ENCODE peak calls at places on chromosomes 11 and 22, in ten cellular contexts. K is colonic mucosa; H is effector memory CD4-positive, alpha-beta T cell; Y is right cardiac atrium; Q is mesendoderm; T is astrocyte; J is GM23248; L is choroid plexus epithelial cell; C is astrocyte of the spinal cord; W is fibroblast of the aortic adventitia. G is an unnamed sample.

GRCh38 chr11:7603031-7603781 is 70.1 kb downstream of the CYB5R2 start:
- DNase-seq in W (peak), Y (no peak), J (peak), K (no peak), H (no peak), L (no peak), C (peak), T (no peak), Q (no peak), G (no peak)

GRCh38 chr11:134837887-134838232 is 425.8 kb upstream of the B3GAT1 start:
- DNase-seq in K (no peak), J (no peak), L (no peak), Y (no peak), C (no peak), Q (no peak), H (no peak), T (no peak), W (no peak), G (no peak)

GRCh38 chr11:17827006-17827405 is 92.4 kb downstream of the KCNC1 start:
- DNase-seq in K (no peak), Y (no peak), J (no peak), C (no peak), T (no peak), H (no peak), Q (peak), L (no peak), W (no peak), G (no peak)

GRCh38 chr22:46758867-46759290 is 3.6 kb upstream of the TBC1D22A start:
- DNase-seq in L (peak), H (no peak), T (peak), K (peak), J (peak), Q (peak), W (peak), C (peak), Y (no peak), G (peak)

GRCh38 chr11:76469141-76469540 is 24.3 kb downstream of the EMSY start:
- DNase-seq in K (no peak), L (no peak), J (no peak), Q (peak), W (no peak), H (no peak), Y (no peak), C (no peak), T (no peak), G (no peak)

GRCh38 chr11:30513087-30513486 is 73.1 kb downstream of the MPPED2 start:
- DNase-seq in Y (no peak), L (no peak), C (no peak), T (no peak), K (no peak), J (no peak), W (no peak), Q (no peak), H (no peak), G (no peak)

GRCh38 chr22:21881841-21882753 is 14.7 kb upstream of the MAPK1 start:
- DNase-seq in T (no peak), Y (no peak), J (no peak), H (no peak), L (no peak), C (no peak), K (no peak), W (no peak), Q (no peak), G (no peak)

GRCh38 chr22:22009661-22010060 is 27.1 kb upstream of the TOP3B start:
- DNase-seq in J (peak), Q (no peak), L (no peak), T (no peak), H (no peak), Y (no peak), K (no peak), C (no peak), W (peak), G (no peak)

GRCh38 chr11:57180964-57181363 is 789 bp upstream of the LRRC55 start:
- DNase-seq in Y (no peak), W (no peak), J (no peak), Q (no peak), T (no peak), H (no peak), C (no peak), K (no peak), L (no peak), G (no peak)

GRCh38 chr22:45632791-45633515 is 38.7 kb upstream of the ATXN10 start:
- DNase-seq in J (no peak), L (peak), C (no peak), W (peak), Y (no peak), Q (no peak), H (no peak), T (peak), K (no peak), G (no peak)

GRCh38 chr11:18061351-18061750 is 15.3 kb upstream of the TPH1 start:
- DNase-seq in L (no peak), Q (no peak), C (no peak), H (no peak), K (no peak), Y (no peak), T (no peak), W (no peak), J (no peak), G (no peak)

GRCh38 chr11:17267576-17267975 is 9.0 kb upstream of the NUCB2 start:
- DNase-seq in T (peak), H (no peak), L (peak), K (no peak), C (peak), W (no peak), Q (peak), J (peak), Y (no peak), G (no peak)

GRCh38 chr11:38173671-38174070 is 1575.6 kb upstream of the RAG2 start:
- DNase-seq in C (no peak), L (no peak), K (no peak), W (no peak), T (no peak), Y (no peak), J (no peak), H (no peak), Q (no peak), G (no peak)

GRCh38 chr11:795638-796564 is 2.2 kb downstream of the SLC25A22 start:
- DNase-seq in J (peak), Q (no peak), K (peak), T (peak), L (peak), Y (peak), W (peak), C (peak), H (peak), G (peak)

DNA sequence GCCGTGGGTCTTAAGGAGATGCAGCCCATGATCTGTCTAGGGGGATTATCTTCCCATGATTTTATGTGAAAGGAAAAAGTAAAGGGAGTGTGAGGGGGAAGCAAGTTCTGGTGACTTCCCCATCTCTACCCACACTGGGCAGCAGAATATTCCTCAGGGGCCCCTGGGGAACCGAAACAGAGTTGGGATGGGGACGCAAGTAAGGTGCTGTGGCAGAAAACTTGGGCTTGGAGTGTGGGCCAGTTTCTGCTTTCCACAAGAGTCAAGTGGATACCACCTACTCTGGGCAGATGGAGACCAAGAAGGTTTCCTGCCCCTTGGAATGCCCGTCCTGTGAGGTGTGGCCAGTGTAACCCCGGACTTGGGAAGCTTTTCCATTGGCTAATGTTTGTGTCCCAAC is 64.4 kb downstream of the SGSM3 start:
- DNase-seq in W (no peak), H (no peak), L (no peak), C (no peak), Y (no peak), T (no peak), Q (no peak), J (no peak), K (no peak), G (peak)
- H3K4me3 ChIP-seq in W (no peak), H (no peak), L (no peak), C (no peak), Y (no peak), T (no peak), Q (no peak), J (no peak), K (no peak), G (no peak)

GRCh38 chr22:32407936-32408335 is 4.1 kb downstream of the RTCB start:
- DNase-seq in C (no peak), L (no peak), H (no peak), T (no peak), W (no peak), J (no peak), Q (no peak), K (no peak), Y (no peak), G (peak)
- H3K4me3 ChIP-seq in C (no peak), L (no peak), H (no peak), T (no peak), W (no peak), J (no peak), Q (no peak), K (no peak), Y (no peak), G (no peak)

GRCh38 chr11:34379539-34379938 is 21.7 kb upstream of the ABTB2 start:
- DNase-seq in W (no peak), J (no peak), Y (no peak), C (no peak), T (no peak), Q (no peak), L (no peak), H (no peak), K (no peak), G (no peak)
- H3K4me3 ChIP-seq in W (no peak), J (no peak), Y (no peak), C (no peak), T (no peak), Q (no peak), L (no peak), H (no peak), K (no peak), G (no peak)

DNA sequence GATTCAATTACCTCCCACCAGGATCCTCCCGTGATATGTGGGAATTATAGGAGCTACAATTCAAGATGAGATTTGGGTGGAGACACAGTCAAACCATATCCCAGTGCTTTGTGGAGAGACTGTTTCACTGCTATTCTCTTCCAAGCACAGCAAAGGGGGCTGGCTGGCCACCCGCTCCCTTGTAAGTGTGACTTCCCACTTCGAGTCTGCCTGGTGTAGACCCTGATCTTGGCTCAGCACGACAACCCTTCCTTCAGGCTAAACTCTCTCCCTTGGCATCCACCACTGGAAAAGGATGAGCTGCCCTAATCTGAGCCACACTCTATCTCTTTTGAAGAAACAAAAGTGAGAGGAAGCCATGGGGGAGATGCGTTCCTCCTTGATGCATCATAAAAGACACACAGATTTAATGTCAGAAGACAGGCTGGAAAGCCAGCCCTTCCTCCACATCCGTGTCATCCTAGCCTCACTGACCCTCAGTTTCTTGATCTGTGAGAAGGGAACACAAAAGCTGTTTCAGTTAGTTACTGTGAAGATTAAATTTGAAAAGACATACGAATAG is 64.7 kb upstream of the CDON start:
- DNase-seq in L (no peak), K (no peak), C (no peak), Y (no peak), J (peak), Q (no peak), H (no peak), T (no peak), W (no peak), G (no peak)
- H3K4me3 ChIP-seq in L (no peak), K (no peak), C (no peak), Y (no peak), J (no peak), Q (no peak), H (no peak), T (no peak), W (no peak), G (no peak)

DNA sequence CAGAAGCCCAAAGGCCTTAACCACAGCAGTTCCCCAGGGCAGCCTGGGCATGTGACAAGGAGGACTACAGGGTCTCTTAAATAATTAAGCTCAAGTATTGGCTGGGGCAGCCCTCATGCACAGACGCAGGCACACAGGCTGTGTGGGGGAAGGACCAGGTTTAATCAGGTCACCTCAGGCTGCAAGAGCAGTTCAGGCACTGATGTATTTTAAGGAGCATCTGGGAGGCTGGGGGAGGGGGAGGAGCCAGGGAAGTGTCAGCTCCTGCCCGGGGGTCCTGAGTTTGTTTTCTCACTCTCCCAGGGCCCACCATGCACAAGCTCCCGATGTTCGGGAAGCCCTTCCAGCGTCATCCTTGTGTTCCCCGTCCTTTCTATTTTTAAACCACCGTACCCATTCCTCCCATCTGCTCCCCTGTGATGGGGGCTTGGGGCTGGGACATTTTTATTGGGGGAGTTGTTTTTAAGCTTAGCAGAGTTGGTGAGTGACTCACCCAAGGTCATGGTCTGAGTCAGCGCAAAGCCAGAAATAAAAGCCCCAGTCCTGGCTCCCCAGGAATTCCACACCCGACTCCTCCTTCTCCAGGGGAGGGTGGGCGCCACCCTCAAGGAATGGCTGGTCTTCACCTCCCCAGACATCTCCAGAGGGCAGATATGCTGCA is 2.4 kb downstream of the CSDC2 start:
- DNase-seq in T (peak), Q (peak), L (peak), H (no peak), J (peak), K (no peak), Y (no peak), C (peak), W (peak), G (peak)
- H3K4me3 ChIP-seq in T (peak), Q (no peak), L (peak), H (no peak), J (no peak), K (no peak), Y (peak), C (no peak), W (peak), G (no peak)

GRCh38 chr11:59102259-59102765 is 4.7 kb upstream of the FAM111B start:
- DNase-seq in Y (peak), J (peak), C (peak), T (no peak), H (peak), Q (peak), L (peak), W (peak), K (peak), G (peak)

GRCh38 chr11:59112494-59112893 is 5.5 kb downstream of the FAM111B start:
- DNase-seq in J (peak), T (no peak), W (no peak), Q (no peak), H (no peak), L (peak), C (no peak), K (no peak), Y (no peak), G (no peak)

DNA sequence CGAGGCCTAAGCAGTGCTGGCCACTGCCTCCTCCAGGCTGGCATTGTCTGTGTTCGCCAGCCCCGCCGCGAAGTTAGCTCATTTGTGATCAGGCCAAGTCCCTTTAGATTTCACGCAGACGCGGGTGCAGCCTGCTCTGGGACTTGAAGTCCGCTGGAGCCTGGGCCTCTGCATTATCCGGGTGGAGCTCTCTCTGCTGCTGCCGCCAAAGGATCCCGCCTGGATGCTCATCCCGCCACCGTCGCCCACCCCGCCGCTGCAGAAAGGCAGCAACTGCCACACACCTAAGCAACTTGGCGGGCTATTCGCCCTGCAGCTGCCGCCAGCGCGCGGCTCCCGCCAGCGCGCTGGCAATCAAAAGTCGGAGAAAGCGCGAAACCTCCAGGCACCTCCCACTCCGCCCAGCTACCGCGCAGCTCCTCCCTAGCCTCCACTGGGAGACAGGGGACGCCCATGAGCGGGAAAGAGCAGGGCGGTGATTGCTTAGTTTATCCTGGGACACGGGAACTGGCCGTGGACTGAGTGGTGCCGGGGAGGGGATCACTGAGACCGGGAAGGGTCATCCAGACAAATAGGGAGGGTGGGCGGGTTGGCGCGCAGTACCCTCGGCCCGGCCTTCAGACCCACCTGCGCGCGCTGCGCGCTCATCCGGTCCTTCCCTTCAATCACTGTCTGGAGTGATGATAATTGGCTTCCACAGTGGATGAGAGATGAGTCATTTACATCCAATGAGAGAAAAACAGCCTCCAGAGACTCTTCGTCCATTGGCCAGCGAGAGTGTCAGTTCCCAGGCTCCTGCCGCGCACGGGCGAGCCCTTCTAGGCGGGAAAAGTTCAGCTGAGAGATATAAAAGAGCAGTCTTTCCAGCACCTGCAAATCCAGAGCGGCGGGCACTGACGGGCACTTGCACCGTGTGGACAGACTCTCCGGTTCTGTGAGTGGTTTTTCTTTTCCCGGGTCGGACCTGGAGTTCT is at the start of gene FAM111B:
- DNase-seq in Y (peak), K (peak), C (peak), J (peak), Q (peak), T (peak), W (peak), H (peak), L (peak), G (peak)
- H3K4me3 ChIP-seq in Y (peak), K (peak), C (peak), J (peak), Q (peak), T (peak), W (peak), H (peak), L (peak), G (peak)

GRCh38 chr22:33923033-33923432 is 2.8 kb upstream of the LARGE1 start:
- DNase-seq in K (no peak), W (peak), C (no peak), T (peak), H (no peak), L (peak), Y (no peak), J (peak), Q (no peak), G (no peak)
- H3K4me3 ChIP-seq in K (peak), W (peak), C (no peak), T (peak), H (no peak), L (peak), Y (peak), J (peak), Q (no peak), G (peak)

GRCh38 chr11:45684440-45684839 is 19.0 kb upstream of the CHST1 start:
- DNase-seq in T (no peak), J (no peak), C (no peak), W (no peak), Y (no peak), H (no peak), Q (no peak), K (no peak), L (no peak), G (no peak)

GRCh38 chr11:45688472-45689033 is 23.1 kb upstream of the CHST1 start:
- DNase-seq in Y (no peak), T (no peak), H (no peak), W (no peak), K (no peak), L (no peak), Q (no peak), J (no peak), C (no peak), G (no peak)

GRCh38 chr11:45687836-45688235 is 22.4 kb upstream of the CHST1 start:
- DNase-seq in W (no peak), K (no peak), Y (no peak), J (no peak), C (no peak), Q (no peak), T (no peak), H (no peak), L (no peak), G (no peak)

GRCh38 chr11:45683285-45684058 is 18.1 kb upstream of the CHST1 start:
- DNase-seq in Q (no peak), C (no peak), J (no peak), H (no peak), K (no peak), W (no peak), Y (no peak), T (no peak), L (no peak), G (no peak)

DNA sequence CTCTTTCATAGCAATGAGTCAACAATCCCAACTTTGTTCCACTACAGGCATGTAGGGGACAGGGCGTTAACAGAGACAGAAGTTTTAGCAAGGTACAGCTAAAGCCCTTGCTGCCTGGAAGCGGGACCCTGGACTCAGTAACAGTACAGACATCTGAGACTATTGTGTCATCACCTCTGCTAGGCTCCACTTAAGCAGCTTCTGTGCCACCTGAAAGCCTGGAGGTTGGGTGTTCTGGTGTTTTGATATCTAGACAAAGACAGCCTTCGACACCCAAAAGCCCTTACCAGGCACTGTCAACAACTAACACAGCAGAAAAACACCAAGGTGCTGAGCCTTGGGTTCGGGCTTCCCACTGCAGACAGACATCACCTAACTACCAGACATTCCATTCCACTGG is 20.6 kb upstream of the CHST1 start:
- DNase-seq in L (no peak), K (no peak), H (no peak), J (no peak), T (no peak), C (no peak), Y (no peak), W (no peak), Q (no peak), G (no peak)
- H3K4me3 ChIP-seq in L (no peak), K (no peak), H (no peak), J (no peak), T (no peak), C (no peak), Y (no peak), W (no peak), Q (no peak), G (no peak)

GRCh38 chr11:35318977-35319925 is 100.1 kb downstream of the SLC1A2 start:
- DNase-seq in W (no peak), H (no peak), L (no peak), C (peak), K (no peak), J (no peak), T (peak), Q (no peak), Y (no peak), G (no peak)
- H3K4me3 ChIP-seq in W (no peak), H (no peak), L (no peak), C (no peak), K (no peak), J (no peak), T (no peak), Q (no peak), Y (no peak), G (no peak)

GRCh38 chr11:65047581-65048422 is 6.8 kb downstream of the SAC3D1 start:
- DNase-seq in H (peak), K (peak), T (no peak), Q (no peak), C (no peak), J (peak), W (no peak), Y (peak), L (peak), G (peak)
- H3K4me3 ChIP-seq in H (peak), K (peak), T (peak), Q (no peak), C (peak), J (peak), W (peak), Y (peak), L (peak), G (peak)

G was measured in Peyer's patch.